ENCODE peak calls at places on chromosome 11, in four cellular contexts. V is HFF-Myc, N is neural progenitor cell, Z is glutamatergic neuron. J is an unnamed sample.

GRCh38 chr11:45774023-45774655 is 30.8 kb upstream of the SLC35C1 start:
- DNase-seq in V (no peak), N (no peak), Z (no peak), J (no peak)

GRCh38 chr11:64122411-64123101 is 43.4 kb downstream of the MACROD1 start:
- DNase-seq in V (no peak), N (peak), Z (no peak), J (no peak)

GRCh38 chr11:44011797-44012196 is 36.0 kb upstream of the ACCSL start:
- DNase-seq in V (no peak), N (no peak), Z (no peak), J (no peak)

GRCh38 chr11:78420796-78421209 is 3.2 kb upstream of the GAB2 start:
- DNase-seq in V (no peak), N (no peak), Z (no peak), J (no peak)

GRCh38 chr11:107857550-107858216 is 904 bp downstream of the SLC35F2 start:
- DNase-seq in V (no peak), N (no peak), Z (no peak), J (peak)

GRCh38 chr11:13174090-13174489 is 103.5 kb upstream of the BMAL1 start:
- DNase-seq in V (no peak), N (no peak), Z (no peak), J (no peak)

GRCh38 chr11:119316729-119317591 is at the start of gene MCAM:
- DNase-seq in V (no peak), N (peak), Z (peak), J (peak)

GRCh38 chr11:75762885-75763284 is 5.7 kb upstream of the DGAT2 start:
- DNase-seq in V (no peak), N (no peak), Z (no peak), J (no peak)

GRCh38 chr11:120001161-120002135 is 136.5 kb downstream of the TRIM29 start:
- DNase-seq in V (no peak), N (peak), Z (no peak), J (peak)

GRCh38 chr11:95545116-95545875 is 244.3 kb downstream of the FAM76B start:
- DNase-seq in V (no peak), N (no peak), Z (no peak), J (peak)

GRCh38 chr11:64969209-64969608 is 2.7 kb downstream of the MAJIN start:
- DNase-seq in V (peak), N (no peak), Z (no peak), J (no peak)

GRCh38 chr11:110000045-110000502 is 93.1 kb upstream of the ZC3H12C start:
- DNase-seq in V (peak), N (no peak), Z (no peak), J (no peak)

GRCh38 chr11:94272738-94273313 is 31.6 kb upstream of the IZUMO1R start:
- DNase-seq in V (no peak), N (no peak), Z (no peak), J (no peak)

GRCh38 chr11:102457865-102458264 is 5.3 kb upstream of the TMEM123 start:
- DNase-seq in V (no peak), N (no peak), Z (no peak), J (no peak)

GRCh38 chr11:45141631-45142030 is 4.8 kb upstream of the PRDM11 start:
- DNase-seq in V (no peak), N (no peak), Z (no peak), J (no peak)

GRCh38 chr11:77074626-77075221 is 8.0 kb downstream of the CAPN5 start:
- DNase-seq in V (no peak), N (no peak), Z (no peak), J (no peak)

GRCh38 chr11:1560011-1560579 is 12.0 kb downstream of the DUSP8 start:
- DNase-seq in V (no peak), N (no peak), Z (peak), J (no peak)

GRCh38 chr11:77402218-77402556 is 71.7 kb downstream of the PAK1 start:
- DNase-seq in V (no peak), N (no peak), Z (no peak), J (no peak)

GRCh38 chr11:85098996-85099395 is 528.1 kb downstream of the DLG2 start:
- DNase-seq in V (no peak), N (no peak), Z (no peak), J (no peak)

GRCh38 chr11:10322830-10323792 is 18.2 kb downstream of the ADM start:
- DNase-seq in V (no peak), N (peak), Z (no peak), J (peak)

GRCh38 chr11:126443120-126443519 is 87.6 kb downstream of the ST3GAL4 start:
- DNase-seq in V (no peak), N (peak), Z (peak), J (no peak)

GRCh38 chr11:42054351-42054750 is 594.9 kb upstream of the LRRC4C start:
- DNase-seq in V (no peak), N (no peak), Z (no peak), J (no peak)

GRCh38 chr11:103700605-103701004 is 335.8 kb upstream of the DDI1 start:
- DNase-seq in V (no peak), N (no peak), Z (no peak), J (no peak)

GRCh38 chr11:15198284-15198683 is 83.6 kb downstream of the INSC start:
- DNase-seq in V (no peak), N (no peak), Z (no peak), J (no peak)

GRCh38 chr11:94175545-94175944 is 46.9 kb downstream of the PANX1 start:
- DNase-seq in V (no peak), N (no peak), Z (no peak), J (no peak)

GRCh38 chr11:71311928-71312510 is 59.6 kb upstream of the SHANK2 start:
- DNase-seq in V (no peak), N (no peak), Z (no peak), J (no peak)

GRCh38 chr11:72676874-72677341 is 2.7 kb upstream of the PDE2A start:
- DNase-seq in V (no peak), N (peak), Z (peak), J (peak)

DNA sequence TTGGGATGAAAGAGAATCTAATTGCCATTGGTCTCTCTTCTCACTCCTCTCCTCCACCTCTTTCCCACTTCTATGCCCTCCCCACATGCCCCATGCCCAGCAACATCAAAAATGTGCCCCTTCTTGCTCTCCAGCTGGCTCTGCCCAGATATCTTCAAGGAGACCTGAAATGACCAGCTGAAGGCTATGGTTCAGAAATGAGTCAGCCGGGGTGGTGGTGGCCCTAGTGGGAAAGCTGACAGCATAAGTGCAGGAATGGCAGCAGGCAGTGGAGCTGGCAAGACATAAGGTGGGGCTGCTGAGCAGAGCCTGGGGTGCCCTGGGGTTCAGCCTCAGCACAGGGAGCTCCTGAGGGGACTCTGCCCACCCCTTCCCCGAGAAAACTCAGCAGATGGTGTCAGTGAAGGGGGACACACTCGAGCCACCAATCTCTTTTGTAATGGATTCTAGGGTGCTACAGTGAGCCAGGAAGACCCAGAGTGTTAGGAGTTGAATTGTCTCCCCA is 593.4 kb downstream of the BUD13 start:
- DNase-seq in V (no peak), N (no peak), Z (no peak), J (no peak)
- TF ChIP-seq CTCF in V (no peak), N (no peak), Z (no peak), J (no peak)

GRCh38 chr11:2691991-2692841 is 7.6 kb downstream of the KCNQ1OT1 start:
- DNase-seq in V (no peak), N (peak), Z (no peak), J (no peak)
- TF ChIP-seq CTCF in V (peak), N (peak), Z (no peak), J (peak)

GRCh38 chr11:31240340-31240904 is 129.1 kb downstream of the DCDC1 start:
- DNase-seq in V (no peak), N (peak), Z (peak), J (peak)
- TF ChIP-seq CTCF in V (peak), N (peak), Z (peak), J (peak)

GRCh38 chr11:406796-407650 is 7.8 kb downstream of the SIGIRR start:
- DNase-seq in V (peak), N (peak), Z (peak), J (peak)
- TF ChIP-seq CTCF in V (no peak), N (no peak), Z (no peak), J (no peak)

GRCh38 chr11:7569044-7569443 is 55.2 kb downstream of the PPFIBP2 start:
- DNase-seq in V (no peak), N (no peak), Z (no peak), J (no peak)

GRCh38 chr11:7571640-7572000 is 57.8 kb downstream of the PPFIBP2 start:
- DNase-seq in V (no peak), N (peak), Z (peak), J (peak)

GRCh38 chr11:7573193-7573557 is 59.4 kb downstream of the PPFIBP2 start:
- DNase-seq in V (no peak), N (no peak), Z (no peak), J (no peak)

GRCh38 chr11:7572001-7572712 is 58.4 kb downstream of the PPFIBP2 start:
- DNase-seq in V (no peak), N (no peak), Z (no peak), J (no peak)

GRCh38 chr11:7570938-7571337 is 57.1 kb downstream of the PPFIBP2 start:
- DNase-seq in V (no peak), N (no peak), Z (no peak), J (no peak)
- TF ChIP-seq CTCF in V (no peak), N (no peak), Z (no peak), J (no peak)